ENCODE peak calls at places on chromosomes 6 and 20, in eight cellular contexts. G is NCI-H2081 treated with DMSO at 0.1 percent for 48 hours; N is stimulated activated CD4-positive, alpha-beta T cell treated with anti-CD3 and anti-CD28 coated beads, Interleukin-1b, Interleukin-23, amount 100 ng/mL, for 24 hours; B is LHCN-M2; T is NB4; J is ureter; F is HTR-8/SVneo; Y is stimulated activated naive CD8-positive, alpha-beta T cell treated with anti-CD3 and anti-CD28 coated beads, Interleukin-15, Interleukin-2, amounts not matched to agents 100 U/mL and 50 U/mL, for 24 hours. L is an unnamed sample.

GRCh38 chr6:170205534-170206316 is 85.2 kb downstream of the DLL1 start:
- DNase-seq in J (peak), Y (no peak), B (no peak), N (no peak), T (no peak), G (no peak), F (no peak), L (no peak)

GRCh38 chr6:13217206-13217905 is 111.0 kb downstream of the TBC1D7 start:
- DNase-seq in J (no peak), T (no peak), N (no peak), B (peak), F (no peak), G (no peak), Y (no peak), L (no peak)

GRCh38 chr6:44730771-44731391 is 343.4 kb downstream of the CDC5L start:
- DNase-seq in Y (no peak), J (no peak), N (no peak), T (no peak), F (peak), B (peak), G (no peak), L (no peak)

GRCh38 chr6:143167224-143167623 is 106.5 kb downstream of the AIG1 start:
- DNase-seq in T (no peak), Y (no peak), G (no peak), B (no peak), J (no peak), N (no peak), F (no peak), L (no peak)

GRCh38 chr6:146149770-146150169 is 120.9 kb downstream of the GRM1 start:
- DNase-seq in B (no peak), T (no peak), Y (no peak), N (no peak), G (no peak), J (no peak), F (no peak), L (no peak)

GRCh38 chr6:137989696-137990095 is 117.5 kb downstream of the PERP start:
- DNase-seq in Y (no peak), B (no peak), J (no peak), G (no peak), F (no peak), T (no peak), N (no peak), L (no peak)

GRCh38 chr6:21138359-21139094 is 455.0 kb upstream of the SOX4 start:
- DNase-seq in B (peak), G (no peak), N (no peak), F (no peak), Y (no peak), T (no peak), J (no peak), L (no peak)

GRCh38 chr6:114945392-114945791 is 602.6 kb upstream of the HS3ST5 start:
- DNase-seq in J (no peak), T (no peak), Y (no peak), B (no peak), F (no peak), G (no peak), N (no peak), L (no peak)

GRCh38 chr6:168017629-168018028 is 20.2 kb downstream of the KIF25 start:
- DNase-seq in N (no peak), T (no peak), F (no peak), B (no peak), J (peak), G (no peak), Y (no peak), L (no peak)

GRCh38 chr6:137749595-137750215 is 117.4 kb upstream of the TNFAIP3 start:
- DNase-seq in F (no peak), T (no peak), G (no peak), N (no peak), Y (no peak), J (no peak), B (no peak), L (no peak)

GRCh38 chr6:103122766-103123601 is 1729.5 kb downstream of the GRIK2 start:
- DNase-seq in J (peak), G (peak), Y (peak), B (peak), F (peak), T (peak), N (no peak), L (no peak)

GRCh38 chr6:52576392-52577021 is 353 bp downstream of the TRAM2 start:
- DNase-seq in Y (peak), G (no peak), B (peak), J (peak), N (peak), F (peak), T (peak), L (peak)

GRCh38 chr6:52261229-52261628 is 16.9 kb upstream of the IL17F start:
- DNase-seq in Y (no peak), J (no peak), G (no peak), B (peak), T (no peak), N (no peak), F (peak), L (no peak)

GRCh38 chr20:8265588-8265987 is 133.5 kb downstream of the PLCB1 start:
- DNase-seq in J (no peak), N (no peak), B (no peak), F (no peak), Y (no peak), T (no peak), G (no peak), L (no peak)

GRCh38 chr6:33571637-33572316 is 8.3 kb downstream of the BAK1 start:
- DNase-seq in N (no peak), Y (no peak), B (no peak), G (no peak), T (no peak), F (no peak), J (no peak), L (no peak)

GRCh38 chr6:115666997-115667396 is 393.7 kb downstream of the FRK start:
- DNase-seq in N (no peak), B (no peak), G (no peak), F (no peak), J (no peak), T (no peak), Y (no peak), L (no peak)

GRCh38 chr20:20085071-20085470 is 32.7 kb downstream of the CFAP61 start:
- DNase-seq in F (no peak), J (no peak), Y (no peak), G (no peak), B (no peak), N (no peak), T (no peak), L (no peak)

GRCh38 chr6:156258981-156259380 is 518.2 kb upstream of the ARID1B start:
- DNase-seq in N (no peak), F (no peak), Y (no peak), T (no peak), G (no peak), J (no peak), B (no peak), L (no peak)

GRCh38 chr6:26105842-26106241 is 18.6 kb downstream of the HFE start:
- DNase-seq in T (no peak), J (no peak), G (no peak), B (no peak), F (no peak), Y (no peak), N (no peak), L (no peak)

GRCh38 chr6:167550936-167551633 is 226.2 kb downstream of the TTLL2 start:
- DNase-seq in G (no peak), T (no peak), N (no peak), Y (no peak), B (no peak), J (peak), F (no peak), L (no peak)

GRCh38 chr20:33272155-33272873 is 10.7 kb upstream of the BPIFB1 start:
- DNase-seq in Y (no peak), B (no peak), T (no peak), N (no peak), G (no peak), J (no peak), F (no peak), L (no peak)

GRCh38 chr6:130069471-130069870 is 51.1 kb downstream of the L3MBTL3 start:
- DNase-seq in Y (no peak), N (no peak), B (no peak), T (no peak), J (no peak), F (no peak), G (no peak), L (no peak)